ENCODE peak calls at places on chromosomes 13 and 19, in eight cellular contexts. F is IMR-90, O is GM23248, M is neuronal stem cell, A is H9, W is fibroblast of lung, R is mesenchymal stem cell, P is astrocyte. J is an unnamed sample.

GRCh38 chr19:47106819-47107200 is 6.8 kb downstream of the ZC3H4 start:
- DNase-seq in F (peak; percentile 66), O (peak; percentile 86), M (no peak), A (no peak), W (no peak), R (no peak), P (peak; percentile 47), J (no peak)

GRCh38 chr19:44745386-44745831 is 3.1 kb upstream of the BCL3 start:
- DNase-seq in F (peak; percentile 80), O (peak; percentile 87), M (no peak), A (peak; percentile 62), W (peak; percentile 81), R (peak; percentile 90), P (peak; percentile 72), J (no peak)

GRCh38 chr13:101449971-101450748 is 2.3 kb upstream of the ITGBL1 start:
- DNase-seq in F (peak; percentile 93), O (peak; percentile 93), M (no peak), A (no peak), W (peak; percentile 86), R (peak; percentile 83), P (peak; percentile 95), J (no peak)

GRCh38 chr19:17687857-17688784 is at the start of gene UNC13A:
- DNase-seq in F (peak; percentile 29), O (peak; percentile 58), M (peak; percentile 79), A (peak; percentile 83), W (peak; percentile 20), R (peak; percentile 41), P (no peak), J (no peak)

GRCh38 chr19:34994643-34995471 is 5.3 kb upstream of the GRAMD1A start:
- DNase-seq in F (no peak), O (no peak), M (no peak), A (no peak), W (no peak), R (no peak), P (no peak), J (no peak)

GRCh38 chr13:74205313-74205690 is 71.1 kb upstream of the KLF12 start:
- DNase-seq in F (no peak), O (no peak), M (no peak), A (no peak), W (no peak), R (no peak), P (peak; percentile 59), J (no peak)

GRCh38 chr19:29775575-29775900 is 36.3 kb upstream of the CCNE1 start:
- DNase-seq in F (no peak), O (no peak), M (no peak), A (no peak), W (no peak), R (peak; percentile 64), P (no peak), J (no peak)

GRCh38 chr19:50648659-50649058 is 586 bp upstream of the C19orf81 start:
- DNase-seq in F (no peak), O (no peak), M (no peak), A (no peak), W (no peak), R (no peak), P (no peak), J (no peak)

GRCh38 chr19:35421362-35421761 is 26.7 kb upstream of the FFAR2 start:
- DNase-seq in F (no peak), O (no peak), M (no peak), A (no peak), W (no peak), R (no peak), P (no peak), J (no peak)

GRCh38 chr19:29714953-29715694 is at the start of gene C19orf12:
- DNase-seq in F (peak; percentile 23), O (peak; percentile 71), M (peak; percentile 40), A (no peak), W (peak; percentile 41), R (peak; percentile 45), P (peak; percentile 25), J (peak; percentile 70)

GRCh38 chr13:77857810-77858209 is 60.8 kb downstream of the EDNRB start:
- DNase-seq in F (peak; percentile 72), O (no peak), M (no peak), A (no peak), W (peak; percentile 43), R (peak; percentile 49), P (peak; percentile 47), J (no peak)

GRCh38 chr13:50679321-50679720 is 164.2 kb downstream of the DLEU7 start:
- DNase-seq in F (no peak), O (peak; percentile 58), M (no peak), A (no peak), W (no peak), R (no peak), P (peak; percentile 67), J (no peak)

GRCh38 chr19:21970466-21970865 is 40.3 kb downstream of the ZNF208 start:
- DNase-seq in F (no peak), O (no peak), M (no peak), A (no peak), W (no peak), R (no peak), P (no peak), J (no peak)
- H3K9me3 ChIP-seq in F (peaks cover 2% of the 10 kb centered on the region), O (peaks cover 12% of the 10 kb centered on the region), M (peaks cover 10% of the 10 kb centered on the region), A (peaks cover 45% of the 10 kb centered on the region), W (no peaks in the 10 kb centered on the region), R (peaks cover 92% of the 10 kb centered on the region), P (peaks cover 4% of the 10 kb centered on the region), J (peaks cover 19% of the 10 kb centered on the region)

GRCh38 chr13:92433386-92433785 is 793.2 kb upstream of the GPC6 start:
- DNase-seq in F (no peak), O (no peak), M (no peak), A (no peak), W (no peak), R (no peak), P (no peak), J (no peak)
- H3K4me2 ChIP-seq in F (no peak overlapping the region), O (no peak overlapping the region), M (no peak overlapping the region), A (no peak overlapping the region), W (no peak overlapping the region), R (no peak overlapping the region), P (no peak overlapping the region), J (no peak overlapping the region)

GRCh38 chr19:57511484-57511883 is 11.7 kb downstream of the ZNF773 start:
- DNase-seq in F (no peak), O (no peak), M (no peak), A (no peak), W (no peak), R (no peak), P (no peak), J (no peak)

GRCh38 chr19:57506163-57506562 is 6.4 kb downstream of the ZNF773 start:
- DNase-seq in F (no peak), O (no peak), M (no peak), A (no peak), W (no peak), R (no peak), P (no peak), J (no peak)
- H3K9me3 ChIP-seq in F (peaks cover 30% of the 10 kb centered on the region), O (no peaks in the 10 kb centered on the region), M (peaks cover 34% of the 10 kb centered on the region), A (no peaks in the 10 kb centered on the region), W (no peaks in the 10 kb centered on the region), R (peaks cover 45% of the 10 kb centered on the region), P (peaks cover 19% of the 10 kb centered on the region), J (peaks cover 53% of the 10 kb centered on the region)

GRCh38 chr19:4859697-4860096 is 7.8 kb downstream of the PLIN3 start:
- DNase-seq in F (no peak), O (no peak), M (no peak), A (no peak), W (no peak), R (no peak), P (no peak), J (no peak)

GRCh38 chr19:4866595-4867424 is 657 bp downstream of the PLIN3 start:
- DNase-seq in F (peak; percentile 28), O (peak; percentile 85), M (peak; percentile 47), A (peak; percentile 59), W (peak; percentile 44), R (peak; percentile 66), P (no peak), J (peak; percentile 83)

DNA sequence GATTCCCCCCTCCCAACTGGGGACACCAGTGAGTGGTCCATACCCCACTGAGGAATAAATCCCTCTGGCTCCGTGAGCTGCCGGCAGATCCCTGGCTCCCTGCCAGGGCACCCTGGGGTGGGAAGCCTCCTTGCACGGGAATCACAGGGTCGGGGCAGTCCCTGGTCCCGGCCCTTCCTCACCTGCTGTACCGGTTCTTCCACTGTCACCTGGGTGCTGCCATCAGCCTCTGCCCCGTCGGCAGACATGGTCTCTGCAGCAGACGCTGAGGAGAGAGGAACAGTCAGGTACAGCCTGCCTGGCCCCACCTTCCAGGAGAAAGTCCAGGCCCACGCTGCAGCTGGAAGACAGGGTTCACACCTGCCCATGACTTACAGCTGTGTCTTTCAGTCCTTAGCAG is 6.3 kb downstream of the PLIN3 start:
- DNase-seq in F (no peak), O (no peak), M (no peak), A (no peak), W (no peak), R (no peak), P (no peak), J (no peak)
- H3K4me2 ChIP-seq in F (no peak overlapping the region), O (no peak overlapping the region), M (no peak overlapping the region), A (no peak overlapping the region), W (no peak overlapping the region), R (no peak overlapping the region), P (no peak overlapping the region), J (no peak overlapping the region)

GRCh38 chr19:9757544-9758501 is 10.7 kb downstream of the ZNF846 start:
- DNase-seq in F (no peak), O (peak; percentile 12), M (no peak), A (no peak), W (peak; percentile 11), R (peak; percentile 3), P (peak; percentile 1), J (no peak)
- H3K9me3 ChIP-seq in F (peaks cover 48% of the 10 kb centered on the region), O (peaks cover 19% of the 10 kb centered on the region), M (peaks cover 50% of the 10 kb centered on the region), A (peaks cover 28% of the 10 kb centered on the region), W (peaks cover 2% of the 10 kb centered on the region), R (peaks cover 93% of the 10 kb centered on the region), P (peaks cover 28% of the 10 kb centered on the region), J (peaks cover 22% of the 10 kb centered on the region)